ENCODE peak calls at places on chromosome 2, in ten cellular contexts. V is GM23338, O is stomach, L is HepG2, U is Panc1, C is K562, Q is GM12891, E is H1, S is endothelial cell of umbilical vein, N is HCT116. J is an unnamed sample.

GRCh38 chr2:150388289-150388625 is 99.2 kb downstream of the RND3 start:
- DNase-seq in V (no peak), O (no peak), L (no peak), U (no peak), C (no peak), Q (no peak), E (no peak), S (no peak), N (no peak), J (peak)

GRCh38 chr2:239461551-239462515 is 61.0 kb upstream of the HDAC4 start:
- DNase-seq in V (no peak), O (peak), L (no peak), U (no peak), C (no peak), Q (no peak), E (no peak), S (no peak), N (no peak), J (no peak)

GRCh38 chr2:69797836-69798465 is 31.5 kb upstream of the GMCL1 start:
- DNase-seq in V (peak), O (no peak), L (no peak), U (no peak), C (no peak), Q (no peak), E (no peak), S (peak), N (no peak), J (no peak)

GRCh38 chr2:121532347-121532766 is 1.7 kb downstream of the RNU4ATAC start:
- DNase-seq in V (no peak), O (no peak), L (peak), U (no peak), C (peak), Q (no peak), E (no peak), S (peak), N (no peak), J (no peak)

GRCh38 chr2:71811726-71812125 is 335.9 kb downstream of the CYP26B1 start:
- DNase-seq in V (no peak), O (no peak), L (no peak), U (no peak), C (no peak), Q (no peak), E (no peak), S (no peak), N (no peak), J (no peak)

GRCh38 chr2:4674007-4674406 is 970.6 kb downstream of the DCDC2C start:
- DNase-seq in V (no peak), O (no peak), L (no peak), U (no peak), C (no peak), Q (no peak), E (no peak), S (no peak), N (no peak), J (no peak)

GRCh38 chr2:10913501-10914271 is 2.0 kb downstream of the KCNF1 start:
- DNase-seq in V (no peak), O (no peak), L (no peak), U (no peak), C (no peak), Q (no peak), E (no peak), S (no peak), N (no peak), J (no peak)

GRCh38 chr2:27152796-27153464 is 4.1 kb downstream of the TCF23 start:
- DNase-seq in V (no peak), O (no peak), L (no peak), U (no peak), C (no peak), Q (no peak), E (no peak), S (no peak), N (no peak), J (no peak)

GRCh38 chr2:206217743-206218520 is 56.5 kb upstream of the ZDBF2 start:
- DNase-seq in V (peak), O (no peak), L (no peak), U (no peak), C (no peak), Q (no peak), E (no peak), S (peak), N (no peak), J (peak)

GRCh38 chr2:54641988-54642387 is 81.5 kb upstream of the EML6 start:
- DNase-seq in V (no peak), O (peak), L (no peak), U (no peak), C (no peak), Q (no peak), E (no peak), S (no peak), N (no peak), J (no peak)

GRCh38 chr2:102826904-102827303 is 65.1 kb downstream of the TMEM182 start:
- DNase-seq in V (peak), O (peak), L (no peak), U (no peak), C (no peak), Q (no peak), E (no peak), S (no peak), N (no peak), J (no peak)

GRCh38 chr2:226887940-226888339 is 52.1 kb downstream of the RHBDD1 start:
- DNase-seq in V (no peak), O (no peak), L (no peak), U (no peak), C (no peak), Q (no peak), E (no peak), S (no peak), N (no peak), J (no peak)

GRCh38 chr2:135490381-135490780 is 40.6 kb downstream of the ZRANB3 start:
- DNase-seq in V (peak), O (no peak), L (no peak), U (no peak), C (no peak), Q (no peak), E (no peak), S (no peak), N (no peak), J (no peak)

GRCh38 chr2:151333083-151333482 is 24.3 kb upstream of the TNFAIP6 start:
- DNase-seq in V (peak), O (no peak), L (no peak), U (no peak), C (no peak), Q (no peak), E (no peak), S (no peak), N (no peak), J (no peak)

GRCh38 chr2:127635380-127636237 is 10.3 kb upstream of the GPR17 start:
- DNase-seq in V (no peak), O (no peak), L (no peak), U (no peak), C (no peak), Q (no peak), E (no peak), S (no peak), N (no peak), J (no peak)

GRCh38 chr2:127637236-127637630 is 8.7 kb upstream of the GPR17 start:
- DNase-seq in V (no peak), O (no peak), L (no peak), U (no peak), C (no peak), Q (no peak), E (no peak), S (no peak), N (no peak), J (no peak)

GRCh38 chr2:127634626-127635379 is 11.2 kb upstream of the GPR17 start:
- DNase-seq in V (no peak), O (no peak), L (no peak), U (no peak), C (no peak), Q (no peak), E (no peak), S (no peak), N (no peak), J (no peak)

GRCh38 chr2:127637725-127638252 is 8.2 kb upstream of the GPR17 start:
- DNase-seq in V (peak), O (no peak), L (no peak), U (no peak), C (peak), Q (no peak), E (peak), S (peak), N (peak), J (peak)

GRCh38 chr2:127636248-127637235 is 9.4 kb upstream of the GPR17 start:
- DNase-seq in V (no peak), O (no peak), L (no peak), U (no peak), C (peak), Q (no peak), E (no peak), S (no peak), N (no peak), J (no peak)
- TF ChIP-seq POLR2AphosphoS5 in V (no peak), O (no peak), L (no peak), U (no peak), C (no peak), Q (no peak), E (no peak), S (no peak), N (no peak), J (no peak)

DNA sequence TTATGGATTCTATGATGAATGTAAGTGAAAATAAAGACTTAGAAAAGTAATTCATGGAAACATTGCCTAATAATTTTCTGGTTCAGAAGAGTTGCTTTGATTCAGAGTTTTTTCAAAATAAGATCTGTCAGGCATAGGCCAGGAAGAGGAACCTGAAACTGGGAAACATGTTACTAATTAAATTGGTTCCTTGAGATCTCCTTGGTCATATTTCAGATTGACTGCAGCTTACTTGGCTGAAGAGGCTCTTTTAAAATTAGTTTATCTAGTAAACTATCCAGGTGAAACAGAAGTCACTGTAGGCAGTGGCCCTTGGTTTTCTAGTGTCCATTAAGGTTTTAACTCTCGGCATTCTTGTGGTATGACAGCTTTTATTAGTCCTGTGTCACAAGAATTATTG is 27.4 kb downstream of the PPP1CB start:
- DNase-seq in V (no peak), O (no peak), L (no peak), U (no peak), C (no peak), Q (no peak), E (no peak), S (no peak), N (no peak), J (no peak)
- TF ChIP-seq POLR2AphosphoS5 in V (no peak), O (no peak), L (no peak), U (no peak), C (no peak), Q (no peak), E (no peak), S (no peak), N (no peak), J (no peak)

GRCh38 chr2:159399716-159400525 is 113.4 kb upstream of the WDSUB1 start:
- DNase-seq in V (no peak), O (no peak), L (no peak), U (no peak), C (no peak), Q (no peak), E (no peak), S (no peak), N (no peak), J (peak)
- TF ChIP-seq POLR2AphosphoS5 in V (no peak), O (no peak), L (no peak), U (no peak), C (no peak), Q (no peak), E (no peak), S (no peak), N (no peak), J (peak)

GRCh38 chr2:104375206-104375605 is 478.7 kb upstream of the POU3F3 start:
- DNase-seq in V (peak), O (no peak), L (no peak), U (no peak), C (no peak), Q (no peak), E (no peak), S (no peak), N (no peak), J (no peak)

DNA sequence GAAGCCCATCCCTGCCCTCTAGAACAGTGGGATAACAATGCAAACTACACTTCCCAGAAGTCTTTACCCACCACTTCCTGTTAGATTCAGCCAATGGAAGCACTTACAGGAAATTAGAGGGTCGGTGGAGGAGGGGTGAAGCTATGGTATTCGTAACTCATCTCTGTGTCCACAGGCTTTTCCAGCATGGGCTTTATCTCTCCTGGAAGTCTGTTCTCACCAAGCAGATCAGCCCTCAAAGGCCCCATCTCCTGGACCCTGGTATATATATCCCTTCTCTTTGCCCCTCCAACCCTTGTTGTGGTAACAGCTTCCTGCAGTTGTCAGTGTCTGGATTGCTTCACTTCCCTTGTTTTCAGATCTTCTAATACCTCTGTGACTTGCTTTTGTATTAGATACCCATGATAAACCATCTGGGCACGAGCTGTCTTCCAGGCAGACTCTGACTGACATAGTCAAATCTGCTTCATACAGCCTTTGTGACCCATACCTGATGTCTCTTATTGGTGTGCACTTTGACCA is 475.0 kb upstream of the POU3F3 start:
- DNase-seq in V (peak), O (no peak), L (peak), U (no peak), C (peak), Q (peak), E (peak), S (no peak), N (no peak), J (peak)
- TF ChIP-seq POLR2AphosphoS5 in V (peak), O (no peak), L (no peak), U (no peak), C (no peak), Q (no peak), E (no peak), S (no peak), N (no peak), J (peak)

GRCh38 chr2:131045925-131046579 is 47.2 kb downstream of the FAM168B start:
- DNase-seq in V (no peak), O (peak), L (no peak), U (no peak), C (no peak), Q (no peak), E (no peak), S (no peak), N (no peak), J (no peak)

GRCh38 chr2:131046580-131047274 is 46.5 kb downstream of the FAM168B start:
- DNase-seq in V (no peak), O (peak), L (no peak), U (no peak), C (no peak), Q (no peak), E (no peak), S (no peak), N (no peak), J (no peak)

GRCh38 chr2:131047920-131048560 is 45.2 kb downstream of the FAM168B start:
- DNase-seq in V (no peak), O (no peak), L (no peak), U (no peak), C (no peak), Q (no peak), E (no peak), S (no peak), N (no peak), J (no peak)

GRCh38 chr2:131048641-131049040 is 44.6 kb downstream of the FAM168B start:
- DNase-seq in V (no peak), O (no peak), L (no peak), U (no peak), C (no peak), Q (no peak), E (no peak), S (no peak), N (no peak), J (no peak)

GRCh38 chr2:131047275-131047652 is 46.0 kb downstream of the FAM168B start:
- DNase-seq in V (no peak), O (no peak), L (no peak), U (no peak), C (no peak), Q (no peak), E (no peak), S (no peak), N (no peak), J (no peak)
- TF ChIP-seq POLR2AphosphoS5 in V (no peak), O (no peak), L (no peak), U (no peak), C (peak), Q (peak), E (no peak), S (no peak), N (no peak), J (no peak)